ENCODE peak calls at places on chromosomes 13 and 19, in ten cellular contexts. O is NCI-H187; N is erythroblast; S is non-pigmented ciliary epithelial cell; Y is activated CD4-positive, alpha-beta T cell treated with anti-CD3 and anti-CD28 coated beads for 1 hour; A is HTR-8/SVneo; W is sigmoid colon; X is GM06990; H is GM04504; R is stimulated activated CD4-positive, alpha-beta T cell treated with anti-CD3 and anti-CD28 coated beads, Interleukin-15, amount 100 ng/mL, for 1 hour. G is an unnamed sample.

GRCh38 chr19:7928741-7929701 is 3.1 kb upstream of the CTXN1 start:
- DNase-seq in O (no peak), N (peak; percentile 73), S (peak; percentile 40), Y (peak; percentile 58), A (peak; percentile 71), W (peak; percentile 92), X (peak; percentile 74), H (peak; percentile 75), R (peak; percentile 48), G (peak; percentile 92)

GRCh38 chr19:54674021-54674617 is 11.3 kb downstream of the LILRB4 start:
- DNase-seq in O (no peak), N (peak; percentile 45), S (no peak), Y (no peak), A (peak; percentile 30), W (no peak), X (no peak), H (no peak), R (no peak), G (no peak)

GRCh38 chr19:29672933-29673336 is 7.7 kb downstream of the PLEKHF1 start:
- DNase-seq in O (no peak), N (no peak), S (no peak), Y (peak; percentile 79), A (no peak), W (peak; percentile 56), X (peak; percentile 71), H (no peak), R (peak; percentile 74), G (no peak)

GRCh38 chr13:50951366-50951765 is 41.8 kb downstream of the RNASEH2B start:
- DNase-seq in O (no peak), N (no peak), S (no peak), Y (no peak), A (no peak), W (no peak), X (no peak), H (peak; percentile 20), R (no peak), G (no peak)

GRCh38 chr13:102657630-102658029 is 37.2 kb downstream of the METTL21C start:
- DNase-seq in O (no peak), N (no peak), S (no peak), Y (no peak), A (no peak), W (no peak), X (no peak), H (no peak), R (no peak), G (no peak)

GRCh38 chr13:45933203-45934014 is 81.9 kb upstream of the SIAH3 start:
- DNase-seq in O (no peak), N (no peak), S (no peak), Y (no peak), A (no peak), W (no peak), X (no peak), H (no peak), R (no peak), G (no peak)

GRCh38 chr13:77001963-77002587 is 10.2 kb downstream of the CLN5 start:
- DNase-seq in O (no peak), N (no peak), S (no peak), Y (no peak), A (no peak), W (no peak), X (no peak), H (no peak), R (no peak), G (no peak)

GRCh38 chr19:46753420-46754155 is 7.3 kb upstream of the STRN4 start:
- DNase-seq in O (no peak), N (peak; percentile 73), S (no peak), Y (peak; percentile 43), A (no peak), W (no peak), X (peak; percentile 38), H (no peak), R (peak; percentile 35), G (peak; percentile 68)

GRCh38 chr13:93450226-93450625 is 223.6 kb downstream of the GPC6 start:
- DNase-seq in O (no peak), N (no peak), S (peak; percentile 19), Y (no peak), A (peak; percentile 2), W (no peak), X (no peak), H (peak; percentile 19), R (no peak), G (no peak)

GRCh38 chr13:93496985-93497673 is 270.5 kb downstream of the GPC6 start:
- DNase-seq in O (peak; percentile 65), N (no peak), S (no peak), Y (no peak), A (peak; percentile 10), W (no peak), X (no peak), H (no peak), R (no peak), G (peak; percentile 77)

GRCh38 chr13:112966776-112967175 is 2.2 kb upstream of the MCF2L start:
- DNase-seq in O (no peak), N (no peak), S (no peak), Y (no peak), A (no peak), W (peak; percentile 32), X (no peak), H (no peak), R (no peak), G (no peak)

GRCh38 chr13:97724450-97724849 is 229.0 kb upstream of the IPO5 start:
- DNase-seq in O (no peak), N (no peak), S (no peak), Y (no peak), A (no peak), W (no peak), X (no peak), H (no peak), R (no peak), G (peak; percentile 39)

GRCh38 chr19:55080121-55080914 is 4.6 kb downstream of the EPS8L1 start:
- DNase-seq in O (peak; percentile 63), N (peak; percentile 83), S (no peak), Y (peak; percentile 28), A (peak; percentile 56), W (no peak), X (peak; percentile 76), H (no peak), R (peak; percentile 17), G (peak; percentile 75)

GRCh38 chr19:37845932-37846331 is 60.5 kb downstream of the WDR87 start:
- DNase-seq in O (no peak), N (no peak), S (no peak), Y (no peak), A (no peak), W (no peak), X (no peak), H (no peak), R (no peak), G (no peak)

GRCh38 chr19:28727133-28727834 is 485.7 kb downstream of the UQCRFS1 start:
- DNase-seq in O (no peak), N (peak; percentile 15), S (no peak), Y (no peak), A (no peak), W (no peak), X (peak; percentile 68), H (no peak), R (no peak), G (peak; percentile 66)

GRCh38 chr19:18085702-18086457 is 854 bp downstream of the IL12RB1 start:
- DNase-seq in O (no peak), N (no peak), S (no peak), Y (no peak), A (no peak), W (no peak), X (no peak), H (no peak), R (no peak), G (no peak)

GRCh38 chr19:39966617-39967016 is 4.3 kb upstream of the PSMC4 start:
- DNase-seq in O (no peak), N (no peak), S (no peak), Y (no peak), A (no peak), W (no peak), X (no peak), H (no peak), R (no peak), G (no peak)

GRCh38 chr13:46553521-46553885 is 533 bp downstream of the LRCH1 start:
- DNase-seq in O (no peak), N (peak; percentile 63), S (no peak), Y (no peak), A (no peak), W (peak; percentile 76), X (no peak), H (no peak), R (no peak), G (no peak)

G was measured in cardiac muscle cell.